ENCODE peak calls at places on chromosomes 12 and 14, in four cellular contexts. One of them, this sample, is unnamed.

GRCh38 chr12:100403446-100403845 is 46.6 kb downstream of the SLC17A8 start:
- DNase-seq in lower leg skin: no peak
- DNase-seq in thyroid gland: no peak
- DNase-seq in HCT116: no peak
- DNase-seq in this sample: no peak

GRCh38 chr14:71212683-71213107 is 305.4 kb downstream of the PCNX1 start:
- DNase-seq in lower leg skin: no peak
- DNase-seq in thyroid gland: no peak
- DNase-seq in HCT116: no peak
- DNase-seq in this sample: no peak

GRCh38 chr14:68942281-68943035 is 36.6 kb downstream of the ACTN1 start:
- DNase-seq in lower leg skin: no peak
- DNase-seq in thyroid gland: no peak
- DNase-seq in HCT116: no peak
- DNase-seq in this sample: no peak

GRCh38 chr12:108665608-108666202 is 32.0 kb upstream of the SELPLG start:
- DNase-seq in lower leg skin: no peak
- DNase-seq in thyroid gland: no peak
- DNase-seq in HCT116: no peak
- DNase-seq in this sample: no peak

GRCh38 chr12:30754383-30754749 is 385 bp downstream of the CAPRIN2 start:
- DNase-seq in lower leg skin: no peak
- DNase-seq in thyroid gland: no peak
- DNase-seq in HCT116: no peak
- DNase-seq in this sample: no peak

GRCh38 chr12:75936525-75937450 is 94.8 kb downstream of the PHLDA1 start:
- DNase-seq in lower leg skin: no peak
- DNase-seq in thyroid gland: no peak
- DNase-seq in HCT116: no peak
- DNase-seq in this sample: no peak

GRCh38 chr14:77892381-77892871 is 92.5 kb downstream of the ADCK1 start:
- DNase-seq in lower leg skin: no peak
- DNase-seq in thyroid gland: no peak
- DNase-seq in HCT116: no peak
- DNase-seq in this sample: no peak

GRCh38 chr12:116773276-116773731 is 35.2 kb downstream of the RNFT2 start:
- DNase-seq in lower leg skin: no peak
- DNase-seq in thyroid gland: no peak
- DNase-seq in HCT116: peak
- DNase-seq in this sample: peak

GRCh38 chr12:67925551-67925950 is 63.7 kb upstream of the IFNG-AS1 start:
- DNase-seq in lower leg skin: no peak
- DNase-seq in thyroid gland: no peak
- DNase-seq in HCT116: no peak
- DNase-seq in this sample: no peak

GRCh38 chr12:131673519-131674265 is 37.2 kb upstream of the SFSWAP start:
- DNase-seq in lower leg skin: no peak
- DNase-seq in thyroid gland: no peak
- DNase-seq in HCT116: no peak
- DNase-seq in this sample: no peak

GRCh38 chr14:68535404-68536024 is 257.4 kb downstream of the ZFP36L1 start:
- DNase-seq in lower leg skin: no peak
- DNase-seq in thyroid gland: no peak
- DNase-seq in HCT116: peak
- DNase-seq in this sample: no peak

GRCh38 chr12:69330475-69331473 is 17.4 kb upstream of the LYZ start:
- DNase-seq in lower leg skin: no peak
- DNase-seq in thyroid gland: peak
- DNase-seq in HCT116: no peak
- DNase-seq in this sample: peak

GRCh38 chr12:29113101-29113500 is 36.0 kb upstream of the FAR2 start:
- DNase-seq in lower leg skin: no peak
- DNase-seq in thyroid gland: no peak
- DNase-seq in HCT116: peak
- DNase-seq in this sample: no peak

GRCh38 chr14:104758981-104759975 is 6.3 kb downstream of the SIVA1 start:
- DNase-seq in lower leg skin: no peak
- DNase-seq in thyroid gland: no peak
- DNase-seq in HCT116: no peak
- DNase-seq in this sample: no peak

GRCh38 chr14:50040401-50040775 is 76.0 kb downstream of the VCPKMT start:
- DNase-seq in lower leg skin: no peak
- DNase-seq in thyroid gland: no peak
- DNase-seq in HCT116: no peak
- DNase-seq in this sample: no peak

GRCh38 chr12:113391145-113391544 is 12.5 kb downstream of the SDS start:
- DNase-seq in lower leg skin: no peak
- DNase-seq in thyroid gland: no peak
- DNase-seq in HCT116: no peak
- DNase-seq in this sample: no peak

GRCh38 chr12:71731439-71732356 is 23.0 kb upstream of the RAB21 start:
- DNase-seq in lower leg skin: no peak
- DNase-seq in thyroid gland: no peak
- DNase-seq in HCT116: no peak
- DNase-seq in this sample: no peak

GRCh38 chr14:56210570-56210969 is 92.4 kb downstream of the PELI2 start:
- DNase-seq in lower leg skin: no peak
- DNase-seq in thyroid gland: no peak
- DNase-seq in HCT116: no peak
- DNase-seq in this sample: no peak

GRCh38 chr12:72028966-72029365 is 90.3 kb downstream of the TPH2 start:
- DNase-seq in lower leg skin: no peak
- DNase-seq in thyroid gland: no peak
- DNase-seq in HCT116: no peak
- DNase-seq in this sample: no peak

GRCh38 chr14:53793790-53794560 is 162.7 kb downstream of the BMP4 start:
- DNase-seq in lower leg skin: peak
- DNase-seq in thyroid gland: peak
- DNase-seq in HCT116: no peak
- DNase-seq in this sample: no peak

GRCh38 chr12:124279315-124279714 is 15.6 kb upstream of the RFLNA start:
- DNase-seq in lower leg skin: no peak
- DNase-seq in thyroid gland: no peak
- DNase-seq in HCT116: no peak
- DNase-seq in this sample: no peak

GRCh38 chr12:26331960-26332359 is 136.6 kb downstream of the SSPN start:
- DNase-seq in lower leg skin: no peak
- DNase-seq in thyroid gland: no peak
- DNase-seq in HCT116: no peak
- DNase-seq in this sample: no peak

GRCh38 chr14:21275261-21275858 is 4.5 kb upstream of the RPGRIP1 start:
- DNase-seq in lower leg skin: no peak
- DNase-seq in thyroid gland: no peak
- DNase-seq in HCT116: no peak
- DNase-seq in this sample: no peak

GRCh38 chr12:65918057-65918456 is 93.8 kb downstream of the HMGA2 start:
- DNase-seq in lower leg skin: no peak
- DNase-seq in thyroid gland: no peak
- DNase-seq in HCT116: no peak
- DNase-seq in this sample: no peak

GRCh38 chr14:45150386-45150890 is 14.7 kb downstream of the FANCM start:
- DNase-seq in lower leg skin: no peak
- DNase-seq in thyroid gland: no peak
- DNase-seq in HCT116: no peak
- DNase-seq in this sample: no peak

GRCh38 chr12:130775953-130776856 is 60.1 kb upstream of the RIMBP2 start:
- DNase-seq in lower leg skin: peak
- DNase-seq in thyroid gland: peak
- DNase-seq in HCT116: peak
- DNase-seq in this sample: no peak

GRCh38 chr12:84919271-84919670 is 6.7 kb upstream of the SLC6A15 start:
- DNase-seq in lower leg skin: no peak
- DNase-seq in thyroid gland: no peak
- DNase-seq in HCT116: no peak
- DNase-seq in this sample: no peak

GRCh38 chr14:54450535-54450934 is 9.4 kb upstream of the CNIH1 start:
- DNase-seq in lower leg skin: peak
- DNase-seq in thyroid gland: no peak
- DNase-seq in HCT116: no peak
- DNase-seq in this sample: no peak

GRCh38 chr12:10235761-10236631 is 23.3 kb downstream of the GABARAPL1 start:
- DNase-seq in lower leg skin: no peak
- DNase-seq in thyroid gland: peak
- DNase-seq in HCT116: peak
- DNase-seq in this sample: no peak

GRCh38 chr12:3144495-3144894 is 67.3 kb downstream of the TSPAN9 start:
- DNase-seq in lower leg skin: no peak
- DNase-seq in thyroid gland: no peak
- DNase-seq in HCT116: no peak
- DNase-seq in this sample: no peak

GRCh38 chr12:57229634-57230380 is at the start of gene SHMT2:
- DNase-seq in lower leg skin: peak
- DNase-seq in thyroid gland: peak
- DNase-seq in HCT116: peak
- DNase-seq in this sample: peak

GRCh38 chr12:110546339-110546738 is 36.8 kb downstream of the PPTC7 start:
- DNase-seq in lower leg skin: no peak
- DNase-seq in thyroid gland: no peak
- DNase-seq in HCT116: no peak
- DNase-seq in this sample: no peak

GRCh38 chr12:48356041-48356768 is 5.5 kb upstream of the ZNF641 start:
- DNase-seq in lower leg skin: no peak
- DNase-seq in thyroid gland: no peak
- DNase-seq in HCT116: no peak
- DNase-seq in this sample: no peak

GRCh38 chr12:95548539-95549391 is 2.5 kb downstream of the USP44 start:
- DNase-seq in lower leg skin: peak
- DNase-seq in thyroid gland: peak
- DNase-seq in HCT116: no peak
- DNase-seq in this sample: peak
- TF ChIP-seq POLR2A in lower leg skin: no peak
- TF ChIP-seq POLR2A in thyroid gland: no peak
- TF ChIP-seq POLR2A in HCT116: no peak
- TF ChIP-seq POLR2A in this sample: peak

GRCh38 chr12:32755051-32755653 is 545 bp downstream of the YARS2 start:
- DNase-seq in lower leg skin: peak
- DNase-seq in thyroid gland: peak
- DNase-seq in HCT116: peak
- DNase-seq in this sample: peak

GRCh38 chr12:32757159-32757556 is 1.5 kb upstream of the YARS2 start:
- DNase-seq in lower leg skin: no peak
- DNase-seq in thyroid gland: no peak
- DNase-seq in HCT116: no peak
- DNase-seq in this sample: no peak

GRCh38 chr12:32756476-32757158 is 920 bp upstream of the YARS2 start:
- DNase-seq in lower leg skin: no peak
- DNase-seq in thyroid gland: no peak
- DNase-seq in HCT116: no peak
- DNase-seq in this sample: no peak

GRCh38 chr12:32754101-32754500 is 1.6 kb downstream of the YARS2 start:
- DNase-seq in lower leg skin: no peak
- DNase-seq in thyroid gland: no peak
- DNase-seq in HCT116: no peak
- DNase-seq in this sample: no peak

DNA sequence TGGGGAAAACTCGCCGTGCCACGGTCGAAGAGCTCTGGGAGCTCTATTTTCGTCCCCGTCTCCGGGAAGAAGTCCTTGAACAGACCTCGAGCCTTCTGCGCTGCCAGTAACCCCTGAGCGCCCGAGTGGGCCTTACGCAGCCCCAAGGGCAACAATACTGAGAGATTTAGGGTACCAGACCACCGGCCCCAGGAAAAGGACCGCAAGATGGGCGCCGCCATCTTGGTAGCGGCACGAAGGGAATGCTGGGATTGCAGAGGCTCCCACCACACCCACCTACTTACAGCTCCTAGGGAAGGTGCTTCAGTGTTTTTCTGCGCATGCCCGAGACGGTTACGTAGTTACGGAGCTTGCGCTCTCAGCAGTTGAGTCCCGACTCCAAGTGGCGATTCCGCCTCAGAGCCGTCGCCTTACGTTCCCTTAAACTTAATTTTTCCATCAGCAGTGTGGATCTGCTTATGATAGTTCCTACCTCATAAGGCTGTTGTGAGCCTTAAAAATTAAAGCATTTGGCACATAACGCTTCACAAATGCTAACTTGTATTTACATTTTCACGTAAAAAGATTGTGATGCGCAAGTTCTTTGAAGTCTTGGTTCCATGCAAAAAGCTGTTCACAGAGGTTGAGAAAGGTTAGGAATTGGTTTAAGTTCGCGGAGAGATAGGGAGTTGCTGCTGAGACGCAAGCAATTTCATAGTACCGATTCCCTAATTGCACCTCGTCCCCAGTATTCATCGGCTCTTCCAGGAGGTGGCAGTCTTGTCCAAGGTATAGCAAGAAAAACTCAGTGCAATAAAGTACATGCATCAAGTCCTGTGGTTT is at the start of gene YARS2:
- DNase-seq in lower leg skin: peak
- DNase-seq in thyroid gland: peak
- DNase-seq in HCT116: peak
- DNase-seq in this sample: peak
- TF ChIP-seq POLR2A in lower leg skin: no peak
- TF ChIP-seq POLR2A in thyroid gland: no peak
- TF ChIP-seq POLR2A in HCT116: peak
- TF ChIP-seq POLR2A in this sample: peak

DNA sequence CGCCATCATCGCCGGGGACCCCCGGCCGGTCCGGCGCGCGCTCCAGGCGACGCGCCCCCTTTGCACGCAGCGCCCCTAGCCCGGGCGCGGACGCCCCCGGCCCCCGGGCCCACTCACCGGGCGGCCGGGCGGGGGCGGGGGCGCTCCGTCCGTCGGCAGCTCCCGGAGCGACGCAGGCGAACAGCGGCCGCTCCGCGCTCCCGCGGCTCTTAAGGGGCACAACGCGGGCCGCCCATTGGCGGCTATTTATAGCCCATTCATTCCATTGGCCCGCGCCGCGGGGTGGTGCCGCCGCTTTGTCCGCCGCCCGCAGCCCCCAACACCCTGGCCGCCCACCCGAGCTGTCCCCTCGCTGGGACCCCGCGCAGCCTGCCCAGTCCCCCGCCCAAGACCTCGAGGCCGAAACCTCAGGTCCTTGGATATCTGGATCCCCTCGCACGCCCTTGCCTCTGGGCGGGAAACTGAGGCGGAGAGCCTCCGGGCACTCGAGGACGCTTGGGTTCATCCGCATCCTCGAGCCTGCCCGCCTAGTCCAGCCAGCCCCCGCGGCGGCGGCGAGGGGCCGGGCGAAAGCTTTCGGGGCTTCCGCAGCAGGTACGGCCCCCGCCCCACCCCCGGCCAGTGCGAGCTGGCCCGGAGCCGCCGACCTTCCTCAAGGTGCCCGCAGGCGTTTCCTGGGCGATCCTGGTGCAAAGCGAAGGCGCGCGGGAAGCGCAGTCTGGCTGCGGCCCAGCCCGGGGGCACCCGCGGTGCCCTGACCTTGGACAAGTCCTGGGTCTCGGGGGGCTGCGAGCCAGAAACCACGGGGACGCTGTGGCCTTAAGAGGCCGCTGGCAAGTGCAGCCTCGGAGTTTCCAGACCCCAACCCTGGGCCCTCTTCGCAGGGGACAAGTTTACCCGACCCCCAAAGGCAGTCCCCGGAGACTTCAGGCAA is at the start of gene CKB:
- DNase-seq in lower leg skin: no peak
- DNase-seq in thyroid gland: peak
- DNase-seq in HCT116: no peak
- DNase-seq in this sample: peak
- TF ChIP-seq POLR2A in lower leg skin: no peak
- TF ChIP-seq POLR2A in thyroid gland: peak
- TF ChIP-seq POLR2A in HCT116: peak
- TF ChIP-seq POLR2A in this sample: peak

GRCh38 chr12:6914246-6914947 is at the start of gene ENO2:
- DNase-seq in lower leg skin: peak
- DNase-seq in thyroid gland: peak
- DNase-seq in HCT116: no peak
- DNase-seq in this sample: peak
- TF ChIP-seq POLR2A in lower leg skin: no peak
- TF ChIP-seq POLR2A in thyroid gland: no peak
- TF ChIP-seq POLR2A in HCT116: no peak
- TF ChIP-seq POLR2A in this sample: peak